ENCODE peak calls at places on chromosomes 4 and X, in six cellular contexts. F is IMR-90, G is upper lobe of left lung, Y is transverse colon, K is ovary, R is HCT116. O is an unnamed sample.
A peak's percentile ranks its signal among the peaks of the same experiment; 100 is the strongest.

GRCh38 chrX:154046262-154046771 is 26.6 kb upstream of the IRAK1 start:
- DNase-seq in F (peak; percentile 86), G (no peak), Y (no peak), K (peak; percentile 63), R (no peak), O (no peak)

GRCh38 chr4:83644677-83645639 is 109.0 kb downstream of the GPAT3 start:
- DNase-seq in F (peak; percentile 65), G (no peak), Y (no peak), K (no peak), R (peak; percentile 57), O (no peak)

GRCh38 chr4:15470149-15470520 is 453 bp downstream of the CC2D2A start:
- DNase-seq in F (peak; percentile 15), G (no peak), Y (no peak), K (no peak), R (no peak), O (no peak)

GRCh38 chrX:19776753-19777152 is 110.6 kb downstream of the SH3KBP1 start:
- DNase-seq in F (no peak), G (no peak), Y (no peak), K (no peak), R (no peak), O (no peak)

GRCh38 chr4:187128226-187128625 is 404.6 kb upstream of the FAT1 start:
- DNase-seq in F (peak; percentile 41), G (no peak), Y (no peak), K (no peak), R (no peak), O (no peak)

GRCh38 chr4:2797545-2798305 is 4.8 kb downstream of the SH3BP2 start:
- DNase-seq in F (no peak), G (peak; percentile 28), Y (no peak), K (peak; percentile 19), R (no peak), O (peak; percentile 75)

GRCh38 chr4:879730-880079 is 52.4 kb downstream of the GAK start:
- DNase-seq in F (no peak), G (no peak), Y (no peak), K (no peak), R (no peak), O (no peak)

GRCh38 chr4:73894021-73894420 is 24.8 kb downstream of the CXCL1 start:
- DNase-seq in F (peak; percentile 18), G (no peak), Y (no peak), K (no peak), R (no peak), O (no peak)

GRCh38 chr4:132180020-132180427 is 969.1 kb upstream of the PCDH10 start:
- DNase-seq in F (peak; percentile 80), G (no peak), Y (no peak), K (no peak), R (no peak), O (no peak)

GRCh38 chr4:113838421-113838820 is 76.9 kb upstream of the CAMK2D start:
- DNase-seq in F (no peak), G (no peak), Y (no peak), K (no peak), R (no peak), O (no peak)

GRCh38 chrX:9788908-9789307 is 2.7 kb downstream of the SHROOM2 start:
- DNase-seq in F (peak; percentile 55), G (peak; percentile 31), Y (no peak), K (peak; percentile 25), R (no peak), O (no peak)

GRCh38 chrX:125205918-125206665 is 113.6 kb upstream of the TEX13C start:
- DNase-seq in F (no peak), G (no peak), Y (no peak), K (no peak), R (no peak), O (peak; percentile 26)

GRCh38 chr4:163976588-163976987 is 482.1 kb downstream of the TMA16 start:
- DNase-seq in F (no peak), G (no peak), Y (no peak), K (no peak), R (no peak), O (no peak)

GRCh38 chrX:2401201-2401589 is 99.6 kb downstream of the DHRSX start:
- DNase-seq in F (no peak), G (no peak), Y (no peak), K (no peak), R (no peak), O (no peak)

GRCh38 chr4:174490356-174490969 is 31.8 kb downstream of the HPGD start:
- DNase-seq in F (peak; percentile 0), G (no peak), Y (no peak), K (no peak), R (no peak), O (no peak)

GRCh38 chrX:54301516-54301915 is 56.3 kb downstream of the WNK3 start:
- DNase-seq in F (no peak), G (no peak), Y (no peak), K (no peak), R (no peak), O (no peak)

GRCh38 chr4:85720736-85721135 is 245.8 kb downstream of the ARHGAP24 start:
- DNase-seq in F (peak; percentile 23), G (no peak), Y (no peak), K (no peak), R (no peak), O (no peak)

GRCh38 chr4:14069871-14070270 is 442.3 kb upstream of the BOD1L1 start:
- DNase-seq in F (no peak), G (no peak), Y (no peak), K (no peak), R (no peak), O (no peak)

GRCh38 chr4:93830090-93830818 is 1.7 kb downstream of the ATOH1 start:
- DNase-seq in F (no peak), G (no peak), Y (no peak), K (no peak), R (no peak), O (no peak)

GRCh38 chr4:183657564-183657963 is 1.4 kb downstream of the RWDD4 start:
- DNase-seq in F (no peak), G (no peak), Y (no peak), K (no peak), R (no peak), O (no peak)

GRCh38 chr4:52907510-52907909 is 45.4 kb downstream of the RASL11B start:
- DNase-seq in F (peak; percentile 65), G (no peak), Y (no peak), K (no peak), R (no peak), O (no peak)

GRCh38 chrX:128816919-128817318 is 706.4 kb downstream of the SMARCA1 start:
- DNase-seq in F (no peak), G (no peak), Y (no peak), K (no peak), R (no peak), O (no peak)

GRCh38 chr4:1195894-1196401 is 23.6 kb upstream of the SPON2 start:
- DNase-seq in F (no peak), G (no peak), Y (no peak), K (no peak), R (no peak), O (no peak)

GRCh38 chr4:159464302-159464701 is 361.4 kb downstream of the RAPGEF2 start:
- DNase-seq in F (no peak), G (no peak), Y (no peak), K (no peak), R (no peak), O (no peak)

GRCh38 chr4:15836362-15836761 is 58.2 kb downstream of the CD38 start:
- DNase-seq in F (no peak), G (no peak), Y (no peak), K (no peak), R (peak; percentile 51), O (no peak)

GRCh38 chrX:9786839-9787635 is 808 bp downstream of the SHROOM2 start:
- DNase-seq in F (no peak), G (no peak), Y (no peak), K (peak; percentile 26), R (no peak), O (peak; percentile 41)

DNA sequence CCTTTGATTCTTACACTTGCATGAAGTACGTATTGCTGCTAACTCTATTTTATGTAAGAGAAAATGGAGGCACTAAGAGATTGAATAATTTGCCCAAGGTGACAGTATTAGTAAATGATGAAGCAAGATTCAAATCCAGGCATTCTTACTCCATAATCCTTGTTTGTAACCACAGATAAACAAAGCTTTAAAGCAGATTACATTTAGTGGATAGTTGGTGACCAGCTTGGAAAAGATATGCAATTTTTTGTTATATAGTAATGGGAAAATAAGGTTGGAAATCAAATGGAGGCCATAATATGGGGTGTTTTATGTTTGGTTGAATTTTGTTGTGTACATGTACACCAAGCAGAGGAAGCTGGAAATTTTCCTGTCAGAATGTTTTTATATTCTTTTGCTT is 30.8 kb downstream of the MND1 start:
- DNase-seq in F (no peak), G (no peak), Y (no peak), K (no peak), R (no peak), O (no peak)
- H3K27ac ChIP-seq in F (no peak overlapping the region), G (no peak overlapping the region), Y (no peak overlapping the region), K (no peak overlapping the region), R (no peak overlapping the region), O (no peak overlapping the region)

GRCh38 chr4:82357640-82358039 is 16.2 kb downstream of the HNRNPD start:
- DNase-seq in F (no peak), G (no peak), Y (no peak), K (no peak), R (no peak), O (no peak)
- H3K36me3 ChIP-seq in F (peaks cover 30% of the 10 kb centered on the region), G (peaks cover 11% of the 10 kb centered on the region), Y (no peaks in the 10 kb centered on the region), K (no peaks in the 10 kb centered on the region), R (peaks cover 65% of the 10 kb centered on the region), O (no peaks in the 10 kb centered on the region)

GRCh38 chrX:49157194-49157593 is 5.4 kb upstream of the MAGIX start:
- DNase-seq in F (no peak), G (no peak), Y (no peak), K (no peak), R (no peak), O (no peak)

GRCh38 chrX:49160908-49161307 is 1.6 kb upstream of the MAGIX start:
- DNase-seq in F (no peak), G (no peak), Y (no peak), K (no peak), R (no peak), O (no peak)

GRCh38 chrX:49155243-49155899 is 7.2 kb upstream of the MAGIX start:
- DNase-seq in F (peak; percentile 58), G (peak; percentile 74), Y (peak; percentile 73), K (no peak), R (peak; percentile 62), O (no peak)

GRCh38 chrX:49153467-49153866 is 9.1 kb upstream of the MAGIX start:
- DNase-seq in F (no peak), G (no peak), Y (no peak), K (no peak), R (no peak), O (peak; percentile 8)

GRCh38 chrX:49155900-49156837 is 6.4 kb upstream of the MAGIX start:
- DNase-seq in F (peak; percentile 85), G (peak; percentile 91), Y (peak; percentile 92), K (peak; percentile 91), R (peak; percentile 51), O (peak; percentile 92)
- TF ChIP-seq POLR2A in F (peak; percentile 63), G (no peak), Y (peak; percentile 70), K (peak; percentile 52), R (no peak), O (peak; percentile 26)

DNA sequence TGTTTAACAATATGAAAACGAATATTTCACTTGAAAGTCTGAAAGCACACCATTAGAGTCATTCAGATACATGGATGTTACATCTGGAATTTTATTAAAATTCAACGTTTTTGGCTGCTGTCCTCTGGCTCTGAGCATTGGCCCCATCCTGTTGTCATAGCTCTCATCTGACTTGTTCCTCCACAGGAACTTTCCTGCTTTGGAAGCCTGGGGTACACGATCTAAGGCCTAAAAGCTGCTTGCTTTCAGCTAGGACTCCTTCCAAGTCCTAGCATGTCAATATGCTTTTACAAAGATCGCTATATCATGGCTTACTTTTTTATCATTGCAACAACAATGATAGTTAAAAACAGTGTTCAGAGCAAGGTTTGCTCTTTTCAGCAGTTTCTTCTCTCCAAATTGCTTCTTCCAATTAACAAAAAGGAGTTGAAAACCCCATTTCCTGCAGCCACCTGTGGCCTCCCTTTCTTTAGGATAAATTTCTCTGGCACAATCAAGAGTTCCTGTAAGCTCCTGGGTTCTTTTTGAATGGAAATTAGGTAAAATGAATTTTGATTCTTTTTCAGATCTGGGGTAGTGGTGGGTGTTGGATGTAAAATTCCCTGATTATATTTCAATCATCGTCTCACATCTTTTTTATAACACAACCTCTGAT is 413.4 kb upstream of the AGA start:
- DNase-seq in F (no peak), G (no peak), Y (no peak), K (no peak), R (no peak), O (no peak)
- H3K27ac ChIP-seq in F (no peak overlapping the region), G (no peak overlapping the region), Y (no peak overlapping the region), K (no peak overlapping the region), R (no peak overlapping the region), O (no peak overlapping the region)